ENCODE peak calls at places on chromosomes 3 and 15, in four cellular contexts. One of them, this sample, is unnamed.

GRCh38 chr3:72368331-72368975 is 479.8 kb downstream of the SHQ1 start:
- DNase-seq in renal cortical epithelial cell: no peak
- DNase-seq in cardiac fibroblast: peak
- DNase-seq in iPS DF 6.9: no peak
- DNase-seq in this sample: peak

GRCh38 chr15:81987628-81988027 is 58.2 kb downstream of the MEX3B start:
- DNase-seq in renal cortical epithelial cell: no peak
- DNase-seq in cardiac fibroblast: no peak
- DNase-seq in iPS DF 6.9: no peak
- DNase-seq in this sample: no peak

GRCh38 chr3:123258811-123259420 is 57.2 kb downstream of the SEC22A start:
- DNase-seq in renal cortical epithelial cell: peak
- DNase-seq in cardiac fibroblast: peak
- DNase-seq in iPS DF 6.9: no peak
- DNase-seq in this sample: peak

GRCh38 chr15:62835351-62835750 is 207.2 kb upstream of the TPM1 start:
- DNase-seq in renal cortical epithelial cell: peak
- DNase-seq in cardiac fibroblast: peak
- DNase-seq in iPS DF 6.9: no peak
- DNase-seq in this sample: no peak

GRCh38 chr3:171653701-171654100 is 156.6 kb downstream of the PLD1 start:
- DNase-seq in renal cortical epithelial cell: no peak
- DNase-seq in cardiac fibroblast: no peak
- DNase-seq in iPS DF 6.9: no peak
- DNase-seq in this sample: no peak

GRCh38 chr3:45414823-45415222 is 26.4 kb downstream of the LARS2 start:
- DNase-seq in renal cortical epithelial cell: peak
- DNase-seq in cardiac fibroblast: no peak
- DNase-seq in iPS DF 6.9: no peak
- DNase-seq in this sample: peak

GRCh38 chr15:68618339-68619302 is 39.8 kb downstream of the CORO2B start:
- DNase-seq in renal cortical epithelial cell: no peak
- DNase-seq in cardiac fibroblast: peak
- DNase-seq in iPS DF 6.9: no peak
- DNase-seq in this sample: peak

GRCh38 chr3:60594025-60594424 is 657.2 kb downstream of the FHIT start:
- DNase-seq in renal cortical epithelial cell: no peak
- DNase-seq in cardiac fibroblast: peak
- DNase-seq in iPS DF 6.9: no peak
- DNase-seq in this sample: no peak

GRCh38 chr3:172939651-172940293 is 189.2 kb downstream of the ECT2 start:
- DNase-seq in renal cortical epithelial cell: peak
- DNase-seq in cardiac fibroblast: peak
- DNase-seq in iPS DF 6.9: no peak
- DNase-seq in this sample: peak

GRCh38 chr3:72523409-72524172 is 324.7 kb downstream of the SHQ1 start:
- DNase-seq in renal cortical epithelial cell: no peak
- DNase-seq in cardiac fibroblast: peak
- DNase-seq in iPS DF 6.9: no peak
- DNase-seq in this sample: no peak

GRCh38 chr3:117526485-117527079 is 817.0 kb downstream of the TUSC7 start:
- DNase-seq in renal cortical epithelial cell: no peak
- DNase-seq in cardiac fibroblast: peak
- DNase-seq in iPS DF 6.9: no peak
- DNase-seq in this sample: no peak

GRCh38 chr3:132726341-132726823 is 4.2 kb upstream of the NPHP3 start:
- DNase-seq in renal cortical epithelial cell: peak
- DNase-seq in cardiac fibroblast: peak
- DNase-seq in iPS DF 6.9: no peak
- DNase-seq in this sample: peak

GRCh38 chr3:10173095-10173925 is 8.6 kb downstream of the IRAK2 start:
- DNase-seq in renal cortical epithelial cell: peak
- DNase-seq in cardiac fibroblast: no peak
- DNase-seq in iPS DF 6.9: no peak
- DNase-seq in this sample: peak

GRCh38 chr3:121641127-121641526 is 19.6 kb downstream of the HCLS1 start:
- DNase-seq in renal cortical epithelial cell: no peak
- DNase-seq in cardiac fibroblast: no peak
- DNase-seq in iPS DF 6.9: no peak
- DNase-seq in this sample: no peak

GRCh38 chr3:46900007-46900292 is 22.4 kb downstream of the PTH1R start:
- DNase-seq in renal cortical epithelial cell: no peak
- DNase-seq in cardiac fibroblast: no peak
- DNase-seq in iPS DF 6.9: no peak
- DNase-seq in this sample: no peak

GRCh38 chr3:79587150-79587549 is 180.6 kb downstream of the ROBO1 start:
- DNase-seq in renal cortical epithelial cell: no peak
- DNase-seq in cardiac fibroblast: no peak
- DNase-seq in iPS DF 6.9: no peak
- DNase-seq in this sample: no peak

GRCh38 chr3:69607466-69608035 is 131.7 kb upstream of the MITF start:
- DNase-seq in renal cortical epithelial cell: no peak
- DNase-seq in cardiac fibroblast: no peak
- DNase-seq in iPS DF 6.9: no peak
- DNase-seq in this sample: no peak

GRCh38 chr3:134601539-134602439 is 49.0 kb downstream of the KY start:
- DNase-seq in renal cortical epithelial cell: no peak
- DNase-seq in cardiac fibroblast: peak
- DNase-seq in iPS DF 6.9: no peak
- DNase-seq in this sample: peak

This sample was measured in kidney tubule cell.